ENCODE peak calls at places on chromosomes 16 and 17, in four cellular contexts. U is colonic mucosa, Z is GM18507, E is cardiac muscle cell. F is an unnamed sample.
A peak's percentile ranks its signal among the peaks of the same experiment; 100 is the strongest.

GRCh38 chr17:74892013-74892841 is 1.2 kb downstream of the FADS6 start:
- DNase-seq in E (no peak), Z (no peak), U (no peak), F (no peak)

GRCh38 chr17:72308744-72309395 is 188.1 kb downstream of the SOX9 start:
- DNase-seq in E (no peak), U (no peak), Z (no peak), F (no peak)

GRCh38 chr17:41521574-41522261 is 3.0 kb upstream of the KRT15 start:
- DNase-seq in Z (no peak), U (peak; percentile 87), E (peak; percentile 67), F (no peak)

GRCh38 chr17:35809855-35810461 is 674 bp downstream of the TAF15 start:
- DNase-seq in U (no peak), E (no peak), Z (no peak), F (no peak)

GRCh38 chr17:44197980-44198720 is 1.5 kb downstream of the ATXN7L3 start:
- DNase-seq in U (peak; percentile 60), Z (no peak), E (peak; percentile 53), F (no peak)

GRCh38 chr16:47016700-47017133 is 43.2 kb upstream of the DNAJA2 start:
- DNase-seq in E (peak; percentile 36), Z (peak; percentile 49), U (no peak), F (peak; percentile 71)

GRCh38 chr17:83050651-83051422 is 28.6 kb upstream of the METRNL start:
- DNase-seq in U (peak; percentile 63), E (no peak), Z (no peak), F (no peak)

GRCh38 chr16:22088642-22089041 is 3.7 kb upstream of the VWA3A start:
- DNase-seq in Z (no peak), U (no peak), E (no peak), F (no peak)

GRCh38 chr17:76446449-76447231 is 6.3 kb downstream of the UBE2O start:
- DNase-seq in U (no peak), E (peak; percentile 81), Z (no peak), F (no peak)

GRCh38 chr17:28875856-28876564 is 21.2 kb downstream of the ERAL1 start:
- DNase-seq in U (no peak), Z (no peak), E (no peak), F (no peak)

GRCh38 chr17:29577778-29578211 is 9.3 kb downstream of the TP53I13 start:
- DNase-seq in U (no peak), E (peak; percentile 71), Z (no peak), F (no peak)

GRCh38 chr17:72087876-72088275 is 32.9 kb upstream of the SOX9 start:
- DNase-seq in U (no peak), Z (no peak), E (no peak), F (no peak)

GRCh38 chr16:66889622-66890021 is 9.3 kb downstream of the PDP2 start:
- DNase-seq in E (no peak), Z (no peak), U (no peak), F (no peak)

GRCh38 chr16:53827741-53828140 is 123.8 kb downstream of the FTO start:
- DNase-seq in Z (no peak), U (no peak), E (peak; percentile 62), F (no peak)

GRCh38 chr17:60174035-60174434 is 24.3 kb downstream of the CA4 start:
- DNase-seq in Z (no peak), E (no peak), U (no peak), F (no peak)

GRCh38 chr16:10001258-10001785 is 180.9 kb downstream of the GRIN2A start:
- DNase-seq in Z (no peak), U (no peak), E (no peak), F (no peak)

F was measured in GM12878.